ENCODE peak calls at places on chromosome X, in four cellular contexts. O is HL-60, X is cardiac fibroblast, T is activated B cell treated with CpG ODN at 0.5 μM for 24 hours. P is an unnamed sample.

GRCh38 chrX:38004046-38004445 is 2.3 kb upstream of the SYTL5 start:
- DNase-seq in O (no peak), X (peak), T (no peak), P (no peak)

GRCh38 chrX:149962010-149962409 is 23.7 kb upstream of the EOLA2 start:
- DNase-seq in O (no peak), X (no peak), T (no peak), P (no peak)

GRCh38 chrX:136200466-136200865 is 50.7 kb downstream of the MAP7D3 start:
- DNase-seq in O (no peak), X (peak), T (no peak), P (no peak)

GRCh38 chrX:109840585-109840984 is 107.5 kb upstream of the ACSL4 start:
- DNase-seq in O (peak), X (peak), T (no peak), P (no peak)

GRCh38 chrX:24668111-24668510 is 21.0 kb upstream of the PCYT1B start:
- DNase-seq in O (no peak), X (peak), T (no peak), P (no peak)

GRCh38 chrX:79195027-79195426 is 50.5 kb downstream of the GPR174 start:
- DNase-seq in O (no peak), X (no peak), T (no peak), P (no peak)

GRCh38 chrX:38811515-38812239 is 10.4 kb downstream of the MID1IP1 start:
- DNase-seq in O (no peak), X (peak), T (no peak), P (no peak)

GRCh38 chrX:130109429-130110378 is 593 bp downstream of the ELF4 start:
- DNase-seq in O (no peak), X (peak), T (peak), P (no peak)

GRCh38 chrX:14476169-14476568 is 53.2 kb upstream of the GLRA2 start:
- DNase-seq in O (no peak), X (peak), T (no peak), P (no peak)

GRCh38 chrX:96004386-96004785 is 680.3 kb upstream of the DIAPH2 start:
- DNase-seq in O (no peak), X (peak), T (no peak), P (no peak)

GRCh38 chrX:120251471-120252011 is 929 bp downstream of the ZBTB33 start:
- DNase-seq in O (peak), X (peak), T (no peak), P (no peak)

GRCh38 chrX:17735396-17735795 is 1.9 kb upstream of the SCML1 start:
- DNase-seq in O (no peak), X (no peak), T (no peak), P (no peak)

GRCh38 chrX:29470029-29470428 is 745.3 kb upstream of the MAGEB2 start:
- DNase-seq in O (no peak), X (peak), T (no peak), P (no peak)

GRCh38 chrX:101287402-101287801 is 3.7 kb downstream of the TAF7L start:
- DNase-seq in O (no peak), X (peak), T (no peak), P (peak)

GRCh38 chrX:96540111-96540631 is 144.5 kb upstream of the DIAPH2 start:
- DNase-seq in O (no peak), X (no peak), T (no peak), P (no peak)

GRCh38 chrX:97539970-97540519 is 656.3 kb downstream of the RPA4 start:
- DNase-seq in O (no peak), X (peak), T (no peak), P (no peak)

GRCh38 chrX:35101901-35102300 is 159.3 kb downstream of the FAM47B start:
- DNase-seq in O (no peak), X (no peak), T (no peak), P (no peak)

GRCh38 chrX:133468081-133468480 is 52.8 kb upstream of the GPC4 start:
- DNase-seq in O (no peak), X (no peak), T (no peak), P (no peak)

GRCh38 chrX:141320801-141321200 is 78.5 kb upstream of the SPANXC start:
- DNase-seq in O (no peak), X (peak), T (no peak), P (no peak)

GRCh38 chrX:119755981-119756533 is 2.3 kb upstream of the SOWAHD start:
- DNase-seq in O (no peak), X (no peak), T (no peak), P (peak)

GRCh38 chrX:74535211-74535621 is 79.2 kb downstream of the RLIM start:
- DNase-seq in O (no peak), X (peak), T (no peak), P (no peak)

GRCh38 chrX:41275661-41276609 is 58.0 kb upstream of the DDX3X start:
- DNase-seq in O (no peak), X (peak), T (peak), P (no peak)

GRCh38 chrX:77174680-77175336 is 272.4 kb upstream of the FGF16 start:
- DNase-seq in O (no peak), X (peak), T (no peak), P (no peak)

GRCh38 chrX:47482512-47483309 is at the start of gene ZNF41:
- DNase-seq in O (peak), X (peak), T (peak), P (peak)

GRCh38 chrX:100659431-100660137 is 15.6 kb downstream of the SRPX2 start:
- DNase-seq in O (no peak), X (no peak), T (no peak), P (no peak)

DNA sequence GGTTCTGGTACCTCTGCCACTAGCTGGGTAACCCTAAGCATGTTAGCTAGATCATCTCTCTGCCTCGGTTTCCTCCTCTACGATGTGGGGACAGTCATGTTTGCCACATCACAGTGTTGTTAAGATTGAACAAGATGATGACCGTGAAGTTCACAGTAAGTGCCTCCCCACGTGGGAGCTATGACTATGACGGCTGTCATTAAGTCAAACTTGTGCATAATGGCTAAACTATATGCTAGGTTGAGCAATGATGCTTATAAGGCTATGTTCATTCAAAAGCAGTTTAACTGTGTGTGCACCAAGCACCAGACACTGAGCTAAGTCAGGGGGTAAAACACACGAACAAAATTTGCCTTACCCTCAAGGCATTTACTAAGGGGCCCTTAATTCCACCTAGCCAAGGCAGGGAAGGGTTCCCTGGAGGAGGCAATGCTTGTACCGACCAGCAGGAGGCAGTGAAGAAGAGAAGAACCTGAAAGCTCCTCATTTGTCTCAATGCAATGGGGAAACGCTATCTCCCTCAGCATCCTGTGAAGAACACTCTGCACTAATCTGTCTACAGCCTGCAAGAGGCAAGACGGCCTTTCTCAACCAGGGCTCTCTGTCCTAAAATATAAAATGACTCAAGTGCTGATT is 52.9 kb downstream of the MAP7D2 start:
- DNase-seq in O (no peak), X (peak), T (no peak), P (no peak)
- TF ChIP-seq CTCF in O (no peak), X (peak), T (no peak), P (peak)

DNA sequence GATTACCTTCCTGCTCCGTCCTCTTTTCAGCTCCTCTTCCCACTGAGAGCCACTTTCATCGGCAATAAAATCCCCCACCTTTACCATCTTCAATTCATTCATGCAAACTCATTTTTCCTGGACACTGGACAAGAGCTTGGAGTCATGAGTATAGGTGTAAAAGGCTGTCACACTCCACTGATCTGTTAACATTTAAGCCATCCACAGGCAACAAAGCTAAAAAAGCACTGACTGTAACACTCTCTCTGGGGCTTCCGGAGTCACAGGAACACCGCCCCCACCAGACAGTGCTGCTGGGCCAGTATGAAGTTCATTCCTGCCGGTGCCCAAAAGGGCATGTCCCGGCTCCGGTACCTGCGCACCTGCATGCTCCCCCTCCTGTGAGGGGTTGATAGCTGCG is 38.5 kb downstream of the MAGEB5 start:
- DNase-seq in O (no peak), X (no peak), T (no peak), P (no peak)
- TF ChIP-seq CTCF in O (no peak), X (no peak), T (no peak), P (no peak)

GRCh38 chrX:57156397-57157049 is 19.3 kb upstream of the SPIN2A start:
- DNase-seq in O (no peak), X (peak), T (no peak), P (no peak)
- TF ChIP-seq CTCF in O (no peak), X (peak), T (no peak), P (peak)

GRCh38 chrX:51395807-51396728 is 63.4 kb downstream of the NUDT10 start:
- DNase-seq in O (no peak), X (no peak), T (peak), P (no peak)
- TF ChIP-seq CTCF in O (no peak), X (no peak), T (no peak), P (peak)

DNA sequence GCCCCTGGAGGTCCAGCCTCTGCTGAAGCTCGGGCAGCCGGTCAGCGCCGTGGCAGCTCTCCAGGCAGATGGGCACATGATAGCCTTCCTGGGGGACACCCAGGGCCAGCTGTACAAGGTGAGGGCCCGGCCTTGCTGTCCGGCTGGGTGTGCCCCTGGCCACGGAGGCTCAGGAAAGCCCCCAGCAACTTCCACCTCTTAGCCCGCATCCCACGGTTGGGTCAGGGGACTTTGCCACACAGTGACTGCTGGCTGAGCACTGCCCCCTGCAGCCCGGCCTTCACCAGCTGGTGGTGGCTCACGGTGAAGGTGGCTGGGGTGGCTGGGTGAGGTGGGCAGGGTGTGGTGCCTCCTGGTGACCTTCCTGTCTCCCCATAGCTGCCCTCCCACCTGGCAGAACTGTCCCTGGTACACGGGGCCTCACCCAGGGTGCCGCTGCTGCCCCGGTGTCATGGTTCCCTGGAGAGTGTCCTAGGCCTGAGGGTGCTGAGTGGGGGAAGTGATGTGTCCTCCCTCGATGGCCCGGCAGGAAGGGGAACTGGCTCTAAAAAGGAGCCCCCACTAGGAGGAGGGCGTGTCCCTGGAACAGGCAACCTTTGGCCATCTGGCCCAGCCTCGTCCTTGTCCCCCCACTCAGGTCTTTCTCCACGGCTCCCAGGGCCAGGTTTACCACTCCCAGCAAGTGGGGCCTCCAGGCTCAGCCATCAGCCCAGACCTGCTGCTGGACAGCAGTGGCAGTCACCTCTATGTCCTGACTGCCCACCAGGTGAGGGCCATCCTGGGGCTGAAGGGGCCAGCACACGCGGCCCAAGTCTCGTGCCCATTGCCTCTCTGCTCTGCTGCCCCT is 4.5 kb downstream of the PLXNB3 start:
- DNase-seq in O (no peak), X (no peak), T (no peak), P (no peak)
- TF ChIP-seq CTCF in O (no peak), X (no peak), T (no peak), P (no peak)